ENCODE peak calls at places on chromosomes 3 and 15, in four cellular contexts. D is neuronal stem cell, G is IMR-90, H is H1. Z is an unnamed sample. For H3K4me1 and H3K36me3, the result is how much of the 10 kb centered on the place peaks cover.

GRCh38 chr3:78402720-78403119 is 1362.8 kb downstream of the ROBO2 start:
- DNase-seq in D (no peak), G (no peak), H (no peak), Z (no peak)

GRCh38 chr3:192727032-192727847 is at the start of gene FGF12:
- DNase-seq in D (peak), G (peak), H (peak), Z (peak)

GRCh38 chr15:98668566-98669308 is 20.4 kb downstream of the IGF1R start:
- DNase-seq in D (no peak), G (peak), H (no peak), Z (no peak)

GRCh38 chr3:126078866-126079265 is 5.1 kb downstream of the SLC41A3 start:
- DNase-seq in D (no peak), G (no peak), H (no peak), Z (no peak)

GRCh38 chr15:60340207-60340921 is 57.4 kb downstream of the ANXA2 start:
- DNase-seq in D (no peak), G (no peak), H (no peak), Z (no peak)

GRCh38 chr3:156586905-156587766 is 32.2 kb upstream of the SSR3 start:
- DNase-seq in D (no peak), G (no peak), H (no peak), Z (no peak)

GRCh38 chr15:25683415-25683814 is 179.7 kb downstream of the ATP10A start:
- DNase-seq in D (no peak), G (no peak), H (no peak), Z (no peak)

GRCh38 chr15:89105147-89105546 is 16.9 kb downstream of the ABHD2 start:
- DNase-seq in D (no peak), G (peak), H (no peak), Z (no peak)

GRCh38 chr3:186209810-186210752 is 101.2 kb upstream of the ETV5 start:
- DNase-seq in D (peak), G (peak), H (no peak), Z (peak)

GRCh38 chr3:144052275-144052674 is 80.7 kb downstream of the DIPK2A start:
- DNase-seq in D (no peak), G (peak), H (no peak), Z (no peak)

GRCh38 chr3:39158138-39158715 is 4.8 kb upstream of the CSRNP1 start:
- DNase-seq in D (peak), G (no peak), H (no peak), Z (peak)

GRCh38 chr15:101540480-101541239 is 51.2 kb upstream of the PCSK6 start:
- DNase-seq in D (no peak), G (no peak), H (no peak), Z (peak)

GRCh38 chr15:57637836-57638235 is 46.1 kb downstream of the MYZAP start:
- DNase-seq in D (no peak), G (no peak), H (no peak), Z (no peak)

GRCh38 chr3:38028621-38029361 is 651 bp downstream of the PLCD1 start:
- DNase-seq in D (peak), G (no peak), H (no peak), Z (no peak)

GRCh38 chr3:105678017-105678416 is 190.8 kb downstream of the CBLB start:
- DNase-seq in D (no peak), G (no peak), H (no peak), Z (no peak)

GRCh38 chr3:100245146-100245545 is 15.6 kb upstream of the TBC1D23 start:
- DNase-seq in D (no peak), G (peak), H (no peak), Z (no peak)

GRCh38 chr3:140187028-140187427 is 252.0 kb downstream of the CLSTN2 start:
- DNase-seq in D (no peak), G (no peak), H (no peak), Z (no peak)

GRCh38 chr3:151290673-151291072 is 12.3 kb upstream of the P2RY14 start:
- DNase-seq in D (no peak), G (peak), H (no peak), Z (no peak)

GRCh38 chr3:187667526-187667925 is 2.7 kb downstream of the SST start:
- DNase-seq in D (no peak), G (no peak), H (no peak), Z (no peak)

GRCh38 chr15:97961067-97961954 is 808 bp downstream of the ARRDC4 start:
- DNase-seq in D (peak), G (peak), H (peak), Z (peak)

GRCh38 chr15:66570327-66570726 is 4.5 kb upstream of the LCTL start:
- DNase-seq in D (no peak), G (no peak), H (no peak), Z (peak)

GRCh38 chr15:44694416-44694815 is 16.7 kb downstream of the PATL2 start:
- DNase-seq in D (no peak), G (peak), H (no peak), Z (no peak)

GRCh38 chr15:62063851-62064635 is 2.7 kb upstream of the C2CD4A start:
- DNase-seq in D (no peak), G (no peak), H (no peak), Z (no peak)

GRCh38 chr3:141152801-141153678 is 78.6 kb upstream of the PXYLP1 start:
- DNase-seq in D (no peak), G (no peak), H (no peak), Z (peak)

GRCh38 chr3:9704343-9705322 is 1.0 kb downstream of the CPNE9 start:
- DNase-seq in D (peak), G (peak), H (peak), Z (peak)

DNA sequence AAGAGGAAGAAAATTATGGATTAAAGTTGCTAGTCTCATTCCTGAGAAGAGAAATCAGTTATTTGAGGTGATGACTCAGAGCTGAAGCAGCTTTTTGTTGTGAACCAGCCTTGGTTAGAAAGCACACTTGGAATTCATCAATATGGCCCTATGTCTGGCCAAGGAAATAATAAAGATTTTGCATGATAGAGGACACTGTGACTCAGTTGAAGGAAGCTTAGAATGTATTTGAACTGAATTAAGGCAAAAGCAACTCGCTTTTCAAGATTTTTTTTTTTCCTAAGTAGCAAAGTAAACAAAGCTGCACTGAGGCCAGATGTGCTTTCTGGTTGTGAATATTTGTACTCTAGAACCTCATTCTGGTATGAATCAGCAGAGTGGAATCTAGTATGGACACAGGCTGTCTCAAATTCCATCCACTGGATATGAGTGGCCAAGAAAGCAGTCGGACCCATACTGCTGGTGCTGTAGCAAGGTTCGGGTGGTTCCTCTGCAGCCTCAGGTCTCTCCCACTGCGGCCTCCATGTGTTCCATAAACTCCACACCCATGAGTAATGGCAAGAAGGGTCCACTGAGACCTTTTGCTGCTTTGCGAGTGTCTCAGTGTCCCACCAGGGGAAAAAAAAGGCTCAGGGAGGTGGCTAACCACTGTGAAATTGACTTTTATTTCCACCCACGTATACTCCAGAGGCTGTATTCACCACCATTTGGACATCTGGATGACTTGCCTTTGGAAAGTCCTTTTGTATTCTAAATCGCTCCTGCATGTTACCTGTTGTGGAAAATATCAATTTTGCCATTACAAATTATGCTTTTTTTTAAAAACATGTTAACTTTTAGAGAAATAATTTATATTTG is 53.1 kb downstream of the TGFBR2 start:
- DNase-seq in D (no peak), G (peak), H (no peak), Z (peak)
- H3K4me3 ChIP-seq in D (no peak), G (no peak), H (no peak), Z (no peak)

GRCh38 chr3:194867270-194867983 is 181.7 kb downstream of the FAM43A start:
- DNase-seq in D (no peak), G (no peak), H (no peak), Z (no peak)
- H3K4me1 ChIP-seq in D (under half), G (under half), H (under half), Z (under half)

GRCh38 chr3:119859728-119860127 is 77.8 kb downstream of the NR1I2 start:
- DNase-seq in D (no peak), G (no peak), H (no peak), Z (no peak)
- H3K36me3 ChIP-seq in D (half or more), G (under half), H (under half), Z (under half)

GRCh38 chr3:177597325-177598109 is 400.2 kb upstream of the TBL1XR1 start:
- DNase-seq in D (no peak), G (peak), H (no peak), Z (no peak)
- H3K4me3 ChIP-seq in D (no peak), G (no peak), H (no peak), Z (no peak)

Z was measured in HAP-1.